ENCODE peak calls at places on chromosome X, in five cellular contexts. One of them, this sample, is unnamed.

GRCh38 chrX:1391707-1392375 is at the start of gene SLC25A6:
- DNase-seq in fibroblast of mammary gland: peak; percentile 94
- DNase-seq in keratinocyte: peak; percentile 60
- DNase-seq in ascending aorta: peak; percentile 99
- DNase-seq in HCT116: peak; percentile 86
- DNase-seq in this sample: peak; percentile 96

GRCh38 chrX:23816179-23816578 is 33.2 kb downstream of the SAT1 start:
- DNase-seq in ascending aorta: no peak
- DNase-seq in fibroblast of mammary gland: no peak
- DNase-seq in keratinocyte: no peak
- DNase-seq in HCT116: no peak
- DNase-seq in this sample: no peak

GRCh38 chrX:21683910-21684309 is 25.8 kb upstream of the KLHL34 start:
- DNase-seq in keratinocyte: no peak
- DNase-seq in ascending aorta: no peak
- DNase-seq in fibroblast of mammary gland: peak; percentile 67
- DNase-seq in HCT116: no peak
- DNase-seq in this sample: peak; percentile 73

GRCh38 chrX:136457303-136457917 is 30.3 kb upstream of the BRS3 start:
- DNase-seq in fibroblast of mammary gland: peak; percentile 49
- DNase-seq in keratinocyte: no peak
- DNase-seq in HCT116: no peak
- DNase-seq in ascending aorta: no peak
- DNase-seq in this sample: no peak

GRCh38 chrX:134158821-134159512 is 78.0 kb upstream of the CCDC160 start:
- DNase-seq in keratinocyte: no peak
- DNase-seq in ascending aorta: no peak
- DNase-seq in HCT116: no peak
- DNase-seq in fibroblast of mammary gland: no peak
- DNase-seq in this sample: no peak

GRCh38 chrX:103276581-103277002 is at the start of gene TCEAL5:
- DNase-seq in ascending aorta: no peak
- DNase-seq in keratinocyte: no peak
- DNase-seq in HCT116: no peak
- DNase-seq in fibroblast of mammary gland: no peak
- DNase-seq in this sample: no peak

GRCh38 chrX:38293741-38294140 is 33.6 kb downstream of the RPGR start:
- DNase-seq in keratinocyte: no peak
- DNase-seq in ascending aorta: no peak
- DNase-seq in fibroblast of mammary gland: no peak
- DNase-seq in HCT116: no peak
- DNase-seq in this sample: no peak

GRCh38 chrX:107552976-107553375 is 75.3 kb upstream of the PRPS1 start:
- DNase-seq in ascending aorta: no peak
- DNase-seq in keratinocyte: no peak
- DNase-seq in HCT116: no peak
- DNase-seq in fibroblast of mammary gland: peak; percentile 25
- DNase-seq in this sample: peak; percentile 34

GRCh38 chrX:151754042-151754419 is 19.5 kb downstream of the CNGA2 start:
- DNase-seq in fibroblast of mammary gland: peak; percentile 79
- DNase-seq in keratinocyte: peak; percentile 15
- DNase-seq in ascending aorta: no peak
- DNase-seq in HCT116: peak; percentile 10
- DNase-seq in this sample: peak; percentile 82

GRCh38 chrX:2652106-2652505 is 39.0 kb upstream of the CD99 start:
- DNase-seq in fibroblast of mammary gland: no peak
- DNase-seq in ascending aorta: no peak
- DNase-seq in HCT116: no peak
- DNase-seq in keratinocyte: no peak
- DNase-seq in this sample: no peak

GRCh38 chrX:63768760-63769159 is 16.3 kb downstream of the ARHGEF9 start:
- DNase-seq in fibroblast of mammary gland: no peak
- DNase-seq in keratinocyte: no peak
- DNase-seq in HCT116: no peak
- DNase-seq in ascending aorta: no peak
- DNase-seq in this sample: no peak
- TF ChIP-seq CTCF in fibroblast of mammary gland: no peak
- TF ChIP-seq CTCF in keratinocyte: no peak
- TF ChIP-seq CTCF in HCT116: no peak
- TF ChIP-seq CTCF in ascending aorta: no peak
- TF ChIP-seq CTCF in this sample: no peak

DNA sequence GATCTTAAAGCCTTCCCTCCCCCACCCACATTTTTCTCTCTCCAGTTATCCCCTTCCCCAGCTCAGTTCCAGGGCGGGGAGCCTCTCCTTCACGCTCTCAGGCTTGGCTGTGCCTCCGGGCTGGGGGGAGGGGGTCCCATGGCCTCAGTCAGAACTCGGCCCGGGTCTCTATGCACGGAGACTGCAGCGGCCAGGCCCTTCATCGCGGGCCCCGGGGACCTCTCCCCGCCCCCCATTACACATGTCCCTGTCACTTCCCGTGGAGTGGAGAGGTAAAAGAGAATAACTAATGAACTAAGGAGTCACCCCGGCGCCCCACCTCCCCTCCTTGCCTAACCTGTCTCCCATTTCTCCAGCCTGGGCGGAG is 838 bp upstream of the PRICKLE3 start:
- DNase-seq in HCT116: no peak
- DNase-seq in ascending aorta: no peak
- DNase-seq in fibroblast of mammary gland: no peak
- DNase-seq in keratinocyte: no peak
- DNase-seq in this sample: no peak
- H3K4me3 ChIP-seq in HCT116: no peak overlapping the region
- H3K4me3 ChIP-seq in ascending aorta: no peak overlapping the region
- H3K4me3 ChIP-seq in fibroblast of mammary gland: no peak overlapping the region
- H3K4me3 ChIP-seq in keratinocyte: no peak overlapping the region
- H3K4me3 ChIP-seq in this sample: no peak overlapping the region

GRCh38 chrX:95318882-95319281 is 1365.8 kb upstream of the DIAPH2 start:
- DNase-seq in ascending aorta: no peak
- DNase-seq in keratinocyte: no peak
- DNase-seq in HCT116: no peak
- DNase-seq in fibroblast of mammary gland: peak; percentile 3
- DNase-seq in this sample: no peak
- TF ChIP-seq CTCF in ascending aorta: no peak
- TF ChIP-seq CTCF in keratinocyte: peak; percentile 30
- TF ChIP-seq CTCF in HCT116: no peak
- TF ChIP-seq CTCF in fibroblast of mammary gland: peak; percentile 32
- TF ChIP-seq CTCF in this sample: no peak

DNA sequence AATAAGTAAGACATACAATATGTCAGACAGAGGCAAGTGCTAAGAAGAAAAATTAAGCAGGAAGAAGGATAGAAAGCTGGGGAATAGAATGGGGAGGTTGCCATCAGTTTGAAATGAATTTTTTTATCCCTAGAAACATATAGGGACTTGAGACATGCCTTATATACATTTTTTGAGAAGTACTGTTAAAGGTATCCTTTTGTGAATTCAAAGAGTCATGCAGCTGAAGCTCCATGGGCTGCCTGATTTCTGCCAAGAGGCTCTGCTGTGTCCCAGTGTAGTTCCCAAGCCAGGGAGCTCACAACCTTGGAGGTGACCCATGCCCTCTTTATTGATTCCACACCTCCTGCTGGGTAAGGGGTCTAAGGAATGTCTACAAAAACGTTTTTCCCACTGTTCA is 564.6 kb upstream of the DIPK2B start:
- DNase-seq in ascending aorta: no peak
- DNase-seq in fibroblast of mammary gland: no peak
- DNase-seq in keratinocyte: no peak
- DNase-seq in HCT116: no peak
- DNase-seq in this sample: no peak
- H3K4me3 ChIP-seq in ascending aorta: no peak overlapping the region
- H3K4me3 ChIP-seq in fibroblast of mammary gland: peak overlapping the region; percentile 83
- H3K4me3 ChIP-seq in keratinocyte: peak overlapping the region; percentile 82
- H3K4me3 ChIP-seq in HCT116: no peak overlapping the region
- H3K4me3 ChIP-seq in this sample: peak overlapping the region; percentile 72

GRCh38 chrX:48891402-48892288 is 5.9 kb downstream of the TIMM17B start:
- DNase-seq in ascending aorta: peak; percentile 94
- DNase-seq in HCT116: peak; percentile 60
- DNase-seq in keratinocyte: no peak
- DNase-seq in fibroblast of mammary gland: peak; percentile 78
- DNase-seq in this sample: peak; percentile 81
- TF ChIP-seq CTCF in ascending aorta: peak; percentile 40
- TF ChIP-seq CTCF in HCT116: peak; percentile 33
- TF ChIP-seq CTCF in keratinocyte: peak; percentile 48
- TF ChIP-seq CTCF in fibroblast of mammary gland: peak; percentile 33
- TF ChIP-seq CTCF in this sample: peak; percentile 46

GRCh38 chrX:138058931-138059330 is 493.0 kb downstream of the ZIC3 start:
- DNase-seq in ascending aorta: no peak
- DNase-seq in HCT116: no peak
- DNase-seq in keratinocyte: no peak
- DNase-seq in fibroblast of mammary gland: no peak
- DNase-seq in this sample: no peak
- H3K4me3 ChIP-seq in ascending aorta: no peak overlapping the region
- H3K4me3 ChIP-seq in HCT116: no peak overlapping the region
- H3K4me3 ChIP-seq in keratinocyte: no peak overlapping the region
- H3K4me3 ChIP-seq in fibroblast of mammary gland: no peak overlapping the region
- H3K4me3 ChIP-seq in this sample: no peak overlapping the region

DNA sequence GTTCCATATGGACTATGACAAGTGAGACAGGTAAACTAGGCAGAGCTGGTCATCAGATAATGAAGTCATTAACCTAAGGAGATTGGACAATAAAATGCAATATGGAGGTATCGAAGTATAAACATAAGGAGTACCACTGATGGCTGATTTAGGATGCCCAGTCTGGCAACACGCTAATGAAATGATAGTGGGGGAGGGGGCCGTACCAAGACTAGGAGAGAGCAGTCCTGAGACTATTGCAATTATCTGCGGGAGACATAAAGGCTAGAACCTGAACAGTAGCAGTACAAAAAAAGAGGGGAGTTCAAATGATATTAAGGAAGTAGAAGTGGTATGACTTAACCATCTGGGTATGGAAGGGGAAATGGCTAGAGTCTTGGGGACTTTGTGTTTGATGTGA is 2.3 kb downstream of the F9 start:
- DNase-seq in ascending aorta: no peak
- DNase-seq in HCT116: no peak
- DNase-seq in fibroblast of mammary gland: no peak
- DNase-seq in keratinocyte: no peak
- DNase-seq in this sample: no peak
- TF ChIP-seq CTCF in ascending aorta: no peak
- TF ChIP-seq CTCF in HCT116: no peak
- TF ChIP-seq CTCF in fibroblast of mammary gland: no peak
- TF ChIP-seq CTCF in keratinocyte: no peak
- TF ChIP-seq CTCF in this sample: no peak

DNA sequence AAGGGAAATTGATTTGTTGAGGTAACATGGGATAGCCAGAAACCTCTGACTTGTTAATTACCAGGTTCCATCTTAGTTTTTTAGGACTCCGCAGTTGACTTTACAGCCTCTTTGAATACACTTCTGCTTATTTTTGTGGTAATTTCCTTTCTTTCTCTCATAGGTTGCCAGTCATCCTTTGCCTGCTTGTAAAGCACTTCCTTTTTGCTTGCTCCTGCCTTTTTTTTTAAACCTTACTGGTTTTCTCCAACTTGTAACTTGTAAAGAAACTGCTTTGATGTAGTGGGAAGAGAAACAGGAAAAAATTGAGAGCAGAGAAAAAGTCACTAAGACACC is 2.6 kb downstream of the PGK1 start:
- DNase-seq in fibroblast of mammary gland: no peak
- DNase-seq in ascending aorta: no peak
- DNase-seq in keratinocyte: no peak
- DNase-seq in HCT116: no peak
- DNase-seq in this sample: no peak
- H3K4me3 ChIP-seq in fibroblast of mammary gland: no peak overlapping the region
- H3K4me3 ChIP-seq in ascending aorta: peak overlapping the region; percentile 72
- H3K4me3 ChIP-seq in keratinocyte: peak overlapping the region; percentile 19
- H3K4me3 ChIP-seq in HCT116: peak overlapping the region; percentile 90
- H3K4me3 ChIP-seq in this sample: peak overlapping the region; percentile 66

GRCh38 chrX:131841496-131842410 is 181.3 kb upstream of the STK26 start:
- DNase-seq in ascending aorta: no peak
- DNase-seq in fibroblast of mammary gland: peak; percentile 54
- DNase-seq in keratinocyte: no peak
- DNase-seq in HCT116: peak; percentile 40
- DNase-seq in this sample: peak; percentile 31
- TF ChIP-seq CTCF in ascending aorta: peak; percentile 66
- TF ChIP-seq CTCF in fibroblast of mammary gland: peak; percentile 90
- TF ChIP-seq CTCF in keratinocyte: peak; percentile 88
- TF ChIP-seq CTCF in HCT116: peak; percentile 68
- TF ChIP-seq CTCF in this sample: peak; percentile 68

This sample was measured in AG10803.